ENCODE peak calls at places on chromosome 1, in nine cellular contexts. P is lung microvascular endothelial cell; X is NCI-H345; Y is activated CD4-positive, alpha-beta T cell treated with anti-CD3 and anti-CD28 coated beads for 48 hours; C is iPS-NIHi11; J is stimulated activated CD4-positive, alpha-beta T cell treated with anti-CD3 and anti-CD28 coated beads, TNF-alpha, amount 100 ng/mL, for 48 hours; M is Daoy; I is uterus; Q is T-helper 1 cell. L is an unnamed sample.

GRCh38 chr1:71147637-71148360 is 67.0 kb upstream of the ZRANB2 start:
- DNase-seq in P (no peak), X (no peak), Y (no peak), C (no peak), J (no peak), M (no peak), I (no peak), Q (no peak), L (no peak)

GRCh38 chr1:35577071-35577998 is 4.2 kb downstream of the TFAP2E start:
- DNase-seq in P (peak), X (no peak), Y (peak), C (peak), J (no peak), M (no peak), I (no peak), Q (peak), L (peak)

GRCh38 chr1:210908257-210908656 is 225.7 kb downstream of the KCNH1 start:
- DNase-seq in P (no peak), X (peak), Y (no peak), C (no peak), J (no peak), M (no peak), I (no peak), Q (no peak), L (no peak)

GRCh38 chr1:167208624-167208976 is 12.1 kb upstream of the POU2F1 start:
- DNase-seq in P (no peak), X (no peak), Y (no peak), C (no peak), J (no peak), M (no peak), I (no peak), Q (no peak), L (no peak)

GRCh38 chr1:11563560-11564069 is 84.7 kb downstream of the DISP3 start:
- DNase-seq in P (peak), X (peak), Y (no peak), C (peak), J (no peak), M (peak), I (no peak), Q (no peak), L (no peak)

GRCh38 chr1:54291276-54292014 is 91.5 kb downstream of the MRPL37 start:
- DNase-seq in P (no peak), X (no peak), Y (no peak), C (no peak), J (no peak), M (no peak), I (no peak), Q (no peak), L (no peak)

GRCh38 chr1:202680586-202681352 is 29.5 kb downstream of the SYT2 start:
- DNase-seq in P (no peak), X (no peak), Y (no peak), C (peak), J (no peak), M (no peak), I (no peak), Q (no peak), L (no peak)

GRCh38 chr1:202143768-202144509 is 598 bp downstream of the ARL8A start:
- DNase-seq in P (peak), X (peak), Y (peak), C (peak), J (no peak), M (no peak), I (no peak), Q (no peak), L (peak)

GRCh38 chr1:3226191-3226590 is 157.2 kb downstream of the PRDM16 start:
- DNase-seq in P (no peak), X (no peak), Y (no peak), C (no peak), J (no peak), M (no peak), I (no peak), Q (no peak), L (no peak)

GRCh38 chr1:7587726-7588456 is 183.2 kb upstream of the VAMP3 start:
- DNase-seq in P (no peak), X (no peak), Y (no peak), C (no peak), J (no peak), M (no peak), I (no peak), Q (no peak), L (peak)

GRCh38 chr1:6505367-6506209 is 14.1 kb upstream of the PLEKHG5 start:
- DNase-seq in P (no peak), X (no peak), Y (no peak), C (peak), J (no peak), M (no peak), I (no peak), Q (no peak), L (no peak)

GRCh38 chr1:209823143-209824041 is 4.4 kb upstream of the UTP25 start:
- DNase-seq in P (peak), X (peak), Y (no peak), C (peak), J (no peak), M (peak), I (no peak), Q (no peak), L (no peak)

GRCh38 chr1:203025721-203026665 is at the start of gene PPFIA4:
- DNase-seq in P (peak), X (peak), Y (peak), C (peak), J (peak), M (peak), I (peak), Q (peak), L (peak)

GRCh38 chr1:81179239-81179638 is 621.5 kb upstream of the ADGRL2 start:
- DNase-seq in P (peak), X (no peak), Y (no peak), C (no peak), J (no peak), M (peak), I (no peak), Q (no peak), L (no peak)

GRCh38 chr1:81554108-81554507 is 246.6 kb upstream of the ADGRL2 start:
- DNase-seq in P (no peak), X (peak), Y (no peak), C (no peak), J (no peak), M (no peak), I (no peak), Q (no peak), L (no peak)